ENCODE peak calls at places on chromosomes 2 and 18, in seven cellular contexts. K is adrenal gland, L is BJ, S is HFF-Myc, W is HFFc6, H is endothelial cell, V is GM13976. I is an unnamed sample.

GRCh38 chr2:231256494-231256893 is 58.1 kb downstream of the ARMC9 start:
- DNase-seq in S (no peak), L (no peak), V (no peak), H (no peak), W (no peak), K (no peak), I (no peak)

GRCh38 chr18:12317664-12318333 is 9.8 kb downstream of the TUBB6 start:
- DNase-seq in K (no peak), V (no peak), W (peak), H (no peak), L (peak), S (no peak), I (no peak)

GRCh38 chr18:8107426-8107825 is 501.8 kb upstream of the RAB12 start:
- DNase-seq in K (no peak), H (no peak), L (no peak), W (no peak), S (no peak), V (no peak), I (no peak)

GRCh38 chr2:208256192-208256782 is 1.4 kb upstream of the IDH1 start:
- DNase-seq in L (no peak), K (no peak), V (no peak), H (no peak), S (no peak), W (no peak), I (no peak)

GRCh38 chr2:86414996-86415395 is 26.2 kb upstream of the KDM3A start:
- DNase-seq in L (no peak), W (no peak), H (no peak), K (no peak), V (no peak), S (no peak), I (peak)

GRCh38 chr2:486381-486780 is 190.8 kb downstream of the TMEM18 start:
- DNase-seq in L (no peak), H (no peak), K (no peak), S (no peak), W (no peak), V (no peak), I (no peak)

GRCh38 chr2:62326735-62327134 is 130.8 kb downstream of the B3GNT2 start:
- DNase-seq in S (no peak), V (no peak), W (no peak), K (no peak), H (no peak), L (no peak), I (no peak)

GRCh38 chr2:10658041-10658913 is 31.5 kb downstream of the NOL10 start:
- DNase-seq in W (peak), V (no peak), S (peak), H (no peak), K (no peak), L (peak), I (peak)

GRCh38 chr18:22286576-22286975 is 117.2 kb downstream of the GATA6 start:
- DNase-seq in L (no peak), K (peak), W (no peak), H (no peak), S (no peak), V (no peak), I (peak)

GRCh38 chr2:105539331-105539730 is 140.5 kb upstream of the FHL2 start:
- DNase-seq in V (no peak), S (no peak), W (no peak), H (no peak), L (no peak), K (no peak), I (no peak)
- TF ChIP-seq CTCF in V (no peak), S (no peak), W (no peak), H (no peak), L (no peak), K (no peak), I (no peak)

GRCh38 chr18:36406805-36407204 is 109.3 kb downstream of the FHOD3 start:
- DNase-seq in H (no peak), S (no peak), L (no peak), V (no peak), K (no peak), W (no peak), I (no peak)
- TF ChIP-seq CTCF in H (no peak), S (no peak), L (no peak), V (no peak), K (no peak), W (no peak), I (no peak)

DNA sequence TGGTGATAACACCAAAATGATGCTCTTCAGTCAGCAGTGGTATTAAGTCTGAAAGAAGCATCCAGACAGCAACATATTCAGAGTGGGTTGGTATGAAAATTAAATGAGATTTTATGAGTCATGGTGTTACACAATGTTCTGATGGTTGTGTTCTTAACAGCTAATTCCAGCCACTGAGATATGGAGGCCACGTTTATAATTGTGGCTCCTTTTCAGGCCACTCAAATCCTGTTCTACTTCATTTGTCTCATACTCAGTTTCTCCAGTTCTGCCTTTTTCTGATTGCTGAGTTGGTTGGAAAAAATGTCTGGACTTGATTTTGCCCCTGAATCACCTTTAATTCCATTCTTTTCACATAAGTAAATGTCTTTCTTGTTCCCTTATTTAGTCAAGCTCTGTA is 162.7 kb upstream of the COL3A1 start:
- DNase-seq in S (no peak), H (no peak), W (peak), K (no peak), V (no peak), L (peak), I (peak)
- TF ChIP-seq CTCF in S (no peak), H (no peak), W (no peak), K (no peak), V (no peak), L (no peak), I (no peak)

GRCh38 chr18:56083097-56083865 is 495.3 kb upstream of the TCF4 start:
- DNase-seq in K (no peak), W (no peak), V (no peak), L (no peak), H (no peak), S (peak), I (no peak)
- TF ChIP-seq CTCF in K (no peak), W (peak), V (no peak), L (no peak), H (no peak), S (peak), I (no peak)

GRCh38 chr18:50610349-50610748 is 50.5 kb downstream of the MAPK4 start:
- DNase-seq in H (no peak), V (no peak), K (no peak), S (no peak), W (no peak), L (no peak), I (no peak)
- TF ChIP-seq CTCF in H (no peak), V (no peak), K (no peak), S (peak), W (no peak), L (no peak), I (no peak)

GRCh38 chr18:9796933-9797549 is 88.7 kb upstream of the TXNDC2 start:
- DNase-seq in K (no peak), V (no peak), L (no peak), S (no peak), H (no peak), W (no peak), I (no peak)

GRCh38 chr18:9788140-9788539 is 80.0 kb downstream of the RAB31 start:
- DNase-seq in K (no peak), S (no peak), H (no peak), V (no peak), L (no peak), W (no peak), I (no peak)

GRCh38 chr18:9790261-9790660 is 82.2 kb downstream of the RAB31 start:
- DNase-seq in V (no peak), L (no peak), H (no peak), W (no peak), S (no peak), K (no peak), I (no peak)

GRCh38 chr18:9788860-9789259 is 80.8 kb downstream of the RAB31 start:
- DNase-seq in V (no peak), H (no peak), W (no peak), S (no peak), L (no peak), K (no peak), I (no peak)

DNA sequence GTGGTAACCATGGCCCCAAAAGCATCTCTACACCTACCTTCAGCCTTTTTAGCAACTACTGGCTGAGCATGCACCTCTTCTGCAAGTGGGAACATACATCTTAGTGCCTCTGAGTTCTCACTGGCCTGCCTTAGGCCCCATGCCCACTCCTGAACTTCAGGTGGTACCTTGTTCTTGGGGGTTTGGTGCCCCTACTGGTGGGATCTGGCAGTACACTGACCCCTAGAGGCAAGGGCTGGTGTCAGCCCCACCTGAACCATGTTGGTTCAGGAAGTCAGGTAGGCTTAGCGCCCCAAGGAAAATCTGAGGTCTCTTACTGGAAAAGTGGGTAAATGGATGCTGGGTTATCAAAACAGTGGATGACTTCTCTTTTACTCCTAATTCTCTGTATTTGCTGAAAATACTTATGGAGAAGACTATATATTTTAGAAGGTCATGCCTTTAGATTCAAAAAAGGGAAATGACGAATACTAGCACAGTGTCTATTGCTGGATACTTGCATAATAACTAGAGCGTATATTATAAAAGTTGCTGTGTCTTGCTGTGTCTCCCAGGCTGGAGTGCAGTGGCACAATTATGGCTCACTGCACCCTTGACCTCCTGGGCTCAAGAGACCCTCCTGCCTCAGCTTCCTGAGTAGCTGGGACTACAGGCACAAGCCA is 84.6 kb downstream of the RAB31 start:
- DNase-seq in S (no peak), K (no peak), W (no peak), H (peak), V (peak), L (no peak), I (no peak)
- TF ChIP-seq CTCF in S (peak), K (peak), W (peak), H (peak), V (peak), L (peak), I (no peak)

I was measured in RWPE1.